ENCODE peak calls at places on chromosomes 16 and 17, in seven cellular contexts. One of them, this sample, is unnamed.

GRCh38 chr17:64385187-64386083 is 5.2 kb downstream of the PECAM1 start:
- DNase-seq in NCI-H1417: no peak
- DNase-seq in GM19239: no peak
- DNase-seq in stimulated activated CD8-positive, alpha-beta memory T cell treated with anti-CD3 and anti-CD28 coated beads, Interleukin-2, amount 100 ng/mL, for 48 hours: peak; percentile 61
- DNase-seq in cardiac muscle cell: no peak
- DNase-seq in T-cell: no peak
- DNase-seq in CD8-positive, alpha-beta memory T cell: peak; percentile 26
- DNase-seq in this sample: peak; percentile 93

GRCh38 chr16:2085669-2086068 is 37.9 kb downstream of the TSC2 start:
- DNase-seq in NCI-H1417: no peak
- DNase-seq in GM19239: no peak
- DNase-seq in stimulated activated CD8-positive, alpha-beta memory T cell treated with anti-CD3 and anti-CD28 coated beads, Interleukin-2, amount 100 ng/mL, for 48 hours: no peak
- DNase-seq in cardiac muscle cell: no peak
- DNase-seq in T-cell: no peak
- DNase-seq in CD8-positive, alpha-beta memory T cell: no peak
- DNase-seq in this sample: no peak

GRCh38 chr16:89137666-89138512 is 33.7 kb upstream of the CDH15 start:
- DNase-seq in NCI-H1417: no peak
- DNase-seq in GM19239: no peak
- DNase-seq in stimulated activated CD8-positive, alpha-beta memory T cell treated with anti-CD3 and anti-CD28 coated beads, Interleukin-2, amount 100 ng/mL, for 48 hours: no peak
- DNase-seq in cardiac muscle cell: no peak
- DNase-seq in T-cell: no peak
- DNase-seq in CD8-positive, alpha-beta memory T cell: no peak
- DNase-seq in this sample: no peak

GRCh38 chr17:1963250-1963649 is 61.9 kb downstream of the RTN4RL1 start:
- DNase-seq in NCI-H1417: no peak
- DNase-seq in GM19239: no peak
- DNase-seq in stimulated activated CD8-positive, alpha-beta memory T cell treated with anti-CD3 and anti-CD28 coated beads, Interleukin-2, amount 100 ng/mL, for 48 hours: no peak
- DNase-seq in cardiac muscle cell: peak; percentile 48
- DNase-seq in T-cell: no peak
- DNase-seq in CD8-positive, alpha-beta memory T cell: no peak
- DNase-seq in this sample: no peak

GRCh38 chr16:67517661-67518423 is 10.8 kb upstream of the RIPOR1 start:
- DNase-seq in NCI-H1417: no peak
- DNase-seq in GM19239: no peak
- DNase-seq in stimulated activated CD8-positive, alpha-beta memory T cell treated with anti-CD3 and anti-CD28 coated beads, Interleukin-2, amount 100 ng/mL, for 48 hours: no peak
- DNase-seq in cardiac muscle cell: no peak
- DNase-seq in T-cell: no peak
- DNase-seq in CD8-positive, alpha-beta memory T cell: no peak
- DNase-seq in this sample: no peak

GRCh38 chr17:31564291-31564690 is 172.8 kb downstream of the RAB11FIP4 start:
- DNase-seq in NCI-H1417: no peak
- DNase-seq in GM19239: no peak
- DNase-seq in stimulated activated CD8-positive, alpha-beta memory T cell treated with anti-CD3 and anti-CD28 coated beads, Interleukin-2, amount 100 ng/mL, for 48 hours: no peak
- DNase-seq in cardiac muscle cell: no peak
- DNase-seq in T-cell: no peak
- DNase-seq in CD8-positive, alpha-beta memory T cell: no peak
- DNase-seq in this sample: no peak

GRCh38 chr16:88276591-88276990 is 106.2 kb upstream of the ZNF469 start:
- DNase-seq in NCI-H1417: no peak
- DNase-seq in GM19239: no peak
- DNase-seq in stimulated activated CD8-positive, alpha-beta memory T cell treated with anti-CD3 and anti-CD28 coated beads, Interleukin-2, amount 100 ng/mL, for 48 hours: no peak
- DNase-seq in cardiac muscle cell: no peak
- DNase-seq in T-cell: no peak
- DNase-seq in CD8-positive, alpha-beta memory T cell: no peak
- DNase-seq in this sample: no peak

GRCh38 chr16:5918553-5919127 is 821.0 kb upstream of the EEF2KMT start:
- DNase-seq in NCI-H1417: peak; percentile 5
- DNase-seq in GM19239: no peak
- DNase-seq in stimulated activated CD8-positive, alpha-beta memory T cell treated with anti-CD3 and anti-CD28 coated beads, Interleukin-2, amount 100 ng/mL, for 48 hours: no peak
- DNase-seq in cardiac muscle cell: no peak
- DNase-seq in T-cell: no peak
- DNase-seq in CD8-positive, alpha-beta memory T cell: no peak
- DNase-seq in this sample: no peak